ENCODE peak calls at places on chromosomes 5 and 9, in five cellular contexts. One of them, this sample, is unnamed.

GRCh38 chr9:37187269-37187668 is 66.9 kb downstream of the ZCCHC7 start:
- DNase-seq in foreskin fibroblast: no peak
- DNase-seq in heart right ventricle: no peak
- DNase-seq in GM23248: no peak
- DNase-seq in HepG2: no peak
- DNase-seq in this sample: no peak

GRCh38 chr5:14374100-14374499 is 207.5 kb upstream of the OTULINL start:
- DNase-seq in foreskin fibroblast: no peak
- DNase-seq in heart right ventricle: no peak
- DNase-seq in GM23248: no peak
- DNase-seq in HepG2: no peak
- DNase-seq in this sample: no peak

GRCh38 chr5:94467560-94468504 is 150.6 kb downstream of the KIAA0825 start:
- DNase-seq in heart right ventricle: no peak
- DNase-seq in foreskin fibroblast: peak
- DNase-seq in GM23248: no peak
- DNase-seq in HepG2: no peak
- DNase-seq in this sample: no peak

GRCh38 chr5:134533115-134533815 is 7.8 kb downstream of the JADE2 start:
- DNase-seq in foreskin fibroblast: peak
- DNase-seq in GM23248: peak
- DNase-seq in heart right ventricle: no peak
- DNase-seq in HepG2: no peak
- DNase-seq in this sample: peak

GRCh38 chr9:89610391-89610925 is 5.6 kb downstream of the GADD45G start:
- DNase-seq in foreskin fibroblast: no peak
- DNase-seq in GM23248: no peak
- DNase-seq in heart right ventricle: no peak
- DNase-seq in HepG2: no peak
- DNase-seq in this sample: no peak

GRCh38 chr5:128123936-128124335 is 40.4 kb downstream of the SLC12A2 start:
- DNase-seq in GM23248: no peak
- DNase-seq in HepG2: no peak
- DNase-seq in heart right ventricle: no peak
- DNase-seq in foreskin fibroblast: no peak
- DNase-seq in this sample: no peak

GRCh38 chr9:79012561-79012960 is 559.2 kb upstream of the TLE4 start:
- DNase-seq in foreskin fibroblast: peak
- DNase-seq in heart right ventricle: no peak
- DNase-seq in GM23248: peak
- DNase-seq in HepG2: no peak
- DNase-seq in this sample: no peak

GRCh38 chr5:76414788-76415187 is 11.7 kb downstream of the IQGAP2 start:
- DNase-seq in foreskin fibroblast: no peak
- DNase-seq in heart right ventricle: no peak
- DNase-seq in GM23248: no peak
- DNase-seq in HepG2: peak
- DNase-seq in this sample: no peak

GRCh38 chr5:119478781-119479180 is 26.5 kb downstream of the HSD17B4 start:
- DNase-seq in foreskin fibroblast: peak
- DNase-seq in heart right ventricle: no peak
- DNase-seq in HepG2: no peak
- DNase-seq in GM23248: no peak
- DNase-seq in this sample: no peak

GRCh38 chr5:140190868-140191209 is 15.9 kb downstream of the CYSTM1 start:
- DNase-seq in foreskin fibroblast: no peak
- DNase-seq in heart right ventricle: no peak
- DNase-seq in GM23248: no peak
- DNase-seq in HepG2: no peak
- DNase-seq in this sample: no peak

GRCh38 chr5:132488590-132488989 is 2.0 kb downstream of the IRF1 start:
- DNase-seq in foreskin fibroblast: no peak
- DNase-seq in GM23248: no peak
- DNase-seq in heart right ventricle: no peak
- DNase-seq in HepG2: no peak
- DNase-seq in this sample: no peak

GRCh38 chr5:169218176-169218575 is 82.8 kb downstream of the SLIT3 start:
- DNase-seq in foreskin fibroblast: no peak
- DNase-seq in GM23248: no peak
- DNase-seq in HepG2: no peak
- DNase-seq in heart right ventricle: no peak
- DNase-seq in this sample: no peak

GRCh38 chr5:63089147-63089546 is 510.5 kb downstream of the LRRC70 start:
- DNase-seq in foreskin fibroblast: no peak
- DNase-seq in HepG2: no peak
- DNase-seq in heart right ventricle: no peak
- DNase-seq in GM23248: no peak
- DNase-seq in this sample: no peak

GRCh38 chr5:137218896-137219295 is 280.2 kb downstream of the SPOCK1 start:
- DNase-seq in GM23248: no peak
- DNase-seq in foreskin fibroblast: no peak
- DNase-seq in heart right ventricle: no peak
- DNase-seq in HepG2: no peak
- DNase-seq in this sample: no peak

GRCh38 chr5:102903074-102903871 is 148.2 kb downstream of the PAM start:
- DNase-seq in HepG2: no peak
- DNase-seq in heart right ventricle: no peak
- DNase-seq in foreskin fibroblast: no peak
- DNase-seq in GM23248: no peak
- DNase-seq in this sample: no peak

DNA sequence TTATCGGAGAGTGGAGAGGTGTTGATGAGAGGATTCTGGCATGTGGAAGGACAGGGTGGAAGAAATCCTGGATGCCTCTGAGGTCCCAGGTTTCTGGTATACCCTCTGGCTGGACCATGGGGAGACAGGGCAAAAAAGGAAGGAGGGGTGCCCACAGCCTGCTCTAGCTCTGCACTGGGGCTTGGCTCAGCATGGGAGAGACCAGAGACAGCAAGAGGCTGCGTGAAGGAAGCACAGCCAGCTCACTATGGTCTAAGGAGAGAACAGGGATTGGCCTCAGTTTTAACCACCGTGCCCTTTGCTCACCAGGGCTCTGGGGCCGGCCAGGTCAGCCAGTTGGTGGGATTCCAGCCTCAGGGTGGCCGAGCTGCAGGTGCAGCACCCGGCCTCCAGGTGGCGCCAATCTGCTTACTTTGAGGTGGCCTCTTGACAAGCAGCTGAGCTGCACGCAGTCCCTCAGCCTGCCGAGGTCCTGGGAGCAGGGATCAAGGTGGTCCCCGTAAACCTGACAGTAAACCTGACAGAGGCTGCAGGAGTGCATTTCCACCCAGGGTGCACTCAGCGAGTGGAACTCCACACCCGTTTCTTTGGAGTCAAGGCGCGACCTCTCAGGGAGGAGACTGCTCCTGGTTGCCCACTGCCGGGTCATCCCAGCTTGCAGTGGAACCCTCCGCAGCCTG is 25.0 kb upstream of the SPTLC1 start:
- DNase-seq in GM23248: peak
- DNase-seq in HepG2: peak
- DNase-seq in heart right ventricle: peak
- DNase-seq in foreskin fibroblast: peak
- DNase-seq in this sample: peak
- H3K4me3 ChIP-seq in GM23248: peak
- H3K4me3 ChIP-seq in HepG2: peak
- H3K4me3 ChIP-seq in heart right ventricle: peak
- H3K4me3 ChIP-seq in foreskin fibroblast: peak
- H3K4me3 ChIP-seq in this sample: peak

GRCh38 chr9:134215395-134215708 is 51.0 kb upstream of the RNU6ATAC start:
- DNase-seq in foreskin fibroblast: no peak
- DNase-seq in GM23248: no peak
- DNase-seq in HepG2: no peak
- DNase-seq in heart right ventricle: no peak
- DNase-seq in this sample: no peak

GRCh38 chr9:134216961-134217360 is 52.6 kb upstream of the RNU6ATAC start:
- DNase-seq in heart right ventricle: no peak
- DNase-seq in HepG2: no peak
- DNase-seq in foreskin fibroblast: no peak
- DNase-seq in GM23248: no peak
- DNase-seq in this sample: no peak

GRCh38 chr9:134216449-134216951 is 52.1 kb upstream of the RNU6ATAC start:
- DNase-seq in GM23248: no peak
- DNase-seq in foreskin fibroblast: no peak
- DNase-seq in HepG2: no peak
- DNase-seq in heart right ventricle: no peak
- DNase-seq in this sample: no peak

GRCh38 chr9:134214766-134215394 is 50.5 kb upstream of the RNU6ATAC start:
- DNase-seq in foreskin fibroblast: peak
- DNase-seq in GM23248: no peak
- DNase-seq in HepG2: peak
- DNase-seq in heart right ventricle: no peak
- DNase-seq in this sample: no peak

DNA sequence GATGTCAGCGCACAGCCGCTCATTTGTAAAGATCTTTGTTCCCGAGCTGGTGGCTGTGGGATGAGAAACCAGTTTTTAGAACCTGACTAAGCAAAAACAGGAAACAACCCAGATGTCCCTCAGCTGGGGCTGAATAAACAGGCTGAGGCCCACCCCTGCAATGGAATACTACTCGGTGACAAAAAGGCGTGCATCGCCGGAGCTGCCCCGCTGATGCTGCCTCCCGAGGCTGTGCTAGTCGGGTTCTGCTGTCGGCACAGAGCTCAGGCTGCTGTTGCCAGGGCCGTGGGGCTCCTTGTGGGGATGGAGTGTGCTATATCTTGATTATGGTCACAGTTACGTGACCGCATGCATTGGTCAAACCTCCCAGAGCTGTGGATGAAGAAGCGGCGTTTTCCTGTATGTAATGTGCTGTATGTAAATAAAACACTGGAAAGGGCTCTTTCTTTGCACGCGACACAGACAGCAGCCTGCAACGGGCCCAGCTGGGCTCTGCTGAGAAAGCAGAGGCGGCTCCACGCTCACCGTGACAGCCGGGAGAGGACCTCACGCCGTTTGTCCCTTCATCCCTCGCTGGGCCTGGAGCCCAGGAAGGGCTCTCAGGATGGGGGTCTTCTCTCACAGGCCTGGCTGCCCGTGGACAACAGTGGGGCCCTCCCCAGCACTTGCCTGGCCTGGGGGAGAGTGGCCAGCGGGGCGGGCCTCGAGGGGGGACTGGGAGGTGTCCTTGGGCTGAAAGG is 51.5 kb upstream of the RNU6ATAC start:
- DNase-seq in HepG2: peak
- DNase-seq in heart right ventricle: peak
- DNase-seq in foreskin fibroblast: peak
- DNase-seq in GM23248: no peak
- DNase-seq in this sample: no peak
- H3K4me3 ChIP-seq in HepG2: peak
- H3K4me3 ChIP-seq in heart right ventricle: no peak
- H3K4me3 ChIP-seq in foreskin fibroblast: no peak
- H3K4me3 ChIP-seq in GM23248: no peak
- H3K4me3 ChIP-seq in this sample: no peak

DNA sequence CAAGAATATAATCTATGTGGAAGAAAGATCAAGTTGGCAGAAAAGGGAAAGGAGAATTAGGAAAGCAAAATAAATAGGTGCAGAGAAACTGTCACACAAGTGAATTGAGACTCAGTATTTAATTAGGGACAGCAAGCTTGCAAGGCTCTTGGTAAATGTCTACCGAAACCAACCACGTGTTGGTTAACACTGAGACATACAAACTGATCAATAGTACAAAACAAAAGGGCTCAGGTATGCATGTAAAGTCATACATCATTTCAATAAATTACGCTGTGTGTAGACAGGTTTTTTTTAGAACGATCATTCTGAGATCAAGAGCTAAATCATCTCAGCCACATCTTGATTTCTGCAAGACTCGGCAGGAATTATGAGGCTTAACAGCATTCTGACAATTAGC is 225.4 kb downstream of the EBF1 start:
- DNase-seq in HepG2: no peak
- DNase-seq in GM23248: no peak
- DNase-seq in foreskin fibroblast: no peak
- DNase-seq in heart right ventricle: no peak
- DNase-seq in this sample: no peak
- H3K4me3 ChIP-seq in HepG2: no peak
- H3K4me3 ChIP-seq in GM23248: no peak
- H3K4me3 ChIP-seq in foreskin fibroblast: no peak
- H3K4me3 ChIP-seq in heart right ventricle: no peak
- H3K4me3 ChIP-seq in this sample: no peak

DNA sequence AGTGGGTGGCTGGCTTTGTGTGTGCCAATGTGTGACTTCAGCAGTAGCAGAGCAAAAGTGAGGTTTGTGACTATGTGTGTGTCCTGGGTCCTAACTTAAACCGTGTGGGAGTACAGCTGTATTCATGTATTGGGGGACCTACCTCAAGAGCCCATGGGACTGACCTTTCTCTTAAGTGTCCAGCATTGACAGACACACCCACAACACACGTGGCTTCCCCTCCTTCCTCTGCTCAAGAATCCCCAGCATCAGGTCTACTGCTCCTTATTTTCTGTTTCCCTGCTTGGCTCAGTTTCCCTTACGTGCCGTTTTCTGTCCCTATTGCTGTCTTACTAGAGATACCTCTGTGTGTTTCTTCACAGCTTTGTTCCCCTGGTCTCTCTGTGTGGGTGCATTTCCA is 623 bp downstream of the IL11RA start:
- DNase-seq in heart right ventricle: no peak
- DNase-seq in HepG2: no peak
- DNase-seq in foreskin fibroblast: peak
- DNase-seq in GM23248: peak
- DNase-seq in this sample: no peak
- H3K4me3 ChIP-seq in heart right ventricle: peak
- H3K4me3 ChIP-seq in HepG2: peak
- H3K4me3 ChIP-seq in foreskin fibroblast: peak
- H3K4me3 ChIP-seq in GM23248: peak
- H3K4me3 ChIP-seq in this sample: peak

GRCh38 chr5:143501176-143501840 is 97.8 kb upstream of the NR3C1 start:
- DNase-seq in foreskin fibroblast: peak
- DNase-seq in HepG2: no peak
- DNase-seq in heart right ventricle: no peak
- DNase-seq in GM23248: peak
- DNase-seq in this sample: peak
- H3K4me3 ChIP-seq in foreskin fibroblast: no peak
- H3K4me3 ChIP-seq in HepG2: no peak
- H3K4me3 ChIP-seq in heart right ventricle: no peak
- H3K4me3 ChIP-seq in GM23248: no peak
- H3K4me3 ChIP-seq in this sample: no peak

GRCh38 chr5:107605596-107606125 is 65.1 kb downstream of the EFNA5 start:
- DNase-seq in foreskin fibroblast: peak
- DNase-seq in GM23248: no peak
- DNase-seq in heart right ventricle: no peak
- DNase-seq in HepG2: no peak
- DNase-seq in this sample: no peak
- H3K4me3 ChIP-seq in foreskin fibroblast: no peak
- H3K4me3 ChIP-seq in GM23248: no peak
- H3K4me3 ChIP-seq in heart right ventricle: no peak
- H3K4me3 ChIP-seq in HepG2: no peak
- H3K4me3 ChIP-seq in this sample: no peak

GRCh38 chr5:141413540-141414069 is 818 bp downstream of the PCDHGA10 start:
- DNase-seq in heart right ventricle: no peak
- DNase-seq in HepG2: no peak
- DNase-seq in GM23248: no peak
- DNase-seq in foreskin fibroblast: no peak
- DNase-seq in this sample: no peak
- H3K4me3 ChIP-seq in heart right ventricle: peak
- H3K4me3 ChIP-seq in HepG2: no peak
- H3K4me3 ChIP-seq in GM23248: peak
- H3K4me3 ChIP-seq in foreskin fibroblast: peak
- H3K4me3 ChIP-seq in this sample: no peak